ENCODE peak calls at places on chromosomes 3 and 15, in six cellular contexts. P is PC-3; T is effector memory CD8-positive, alpha-beta T cell; B is activated naive CD4-positive, alpha-beta T cell treated with anti-CD3 and anti-CD28 coated beads, Interleukin-2, amount 50 U/mL, for 72 hours; Y is stimulated activated naive CD8-positive, alpha-beta T cell treated with anti-CD3 and anti-CD28 coated beads, Interleukin-15, amount 100 ng/mL, for 72 hours; M is SK-N-SH treated with all-trans-retinoic acid at 6 μM for 48 hours. H is an unnamed sample.

GRCh38 chr3:116093374-116093773 is 351.9 kb downstream of the LSAMP start:
- ATAC-seq in P (no peak), T (no peak), B (no peak), Y (no peak), M (no peak), H (no peak)

GRCh38 chr3:49399467-49399866 is 12.3 kb downstream of the RHOA start:
- ATAC-seq in P (peak), T (no peak), B (peak), Y (no peak), M (no peak), H (no peak)

GRCh38 chr3:31405515-31405914 is 127.2 kb upstream of the STT3B start:
- ATAC-seq in P (no peak), T (no peak), B (no peak), Y (no peak), M (no peak), H (no peak)

GRCh38 chr3:150061288-150062018 is 90.8 kb upstream of the PFN2 start:
- ATAC-seq in P (no peak), T (no peak), B (no peak), Y (no peak), M (peak), H (no peak)

GRCh38 chr15:90690585-90690984 is 26.6 kb upstream of the BLM start:
- ATAC-seq in P (no peak), T (no peak), B (no peak), Y (no peak), M (peak), H (no peak)

GRCh38 chr3:149600619-149601018 is 57.2 kb downstream of the WWTR1 start:
- ATAC-seq in P (no peak), T (no peak), B (no peak), Y (no peak), M (no peak), H (no peak)

GRCh38 chr3:196547067-196547466 is 21.3 kb downstream of the WDR53 start:
- ATAC-seq in P (no peak), T (no peak), B (no peak), Y (no peak), M (peak), H (no peak)

GRCh38 chr15:61112231-61112630 is 116.9 kb downstream of the RORA start:
- ATAC-seq in P (no peak), T (no peak), B (no peak), Y (no peak), M (no peak), H (no peak)

GRCh38 chr3:42729404-42730145 is 27.0 kb upstream of the HHATL start:
- ATAC-seq in P (no peak), T (no peak), B (no peak), Y (no peak), M (no peak), H (no peak)

GRCh38 chr3:169256791-169257522 is 406.6 kb downstream of the MECOM start:
- ATAC-seq in P (no peak), T (no peak), B (no peak), Y (no peak), M (no peak), H (no peak)

GRCh38 chr3:160577093-160577492 is 11.7 kb upstream of the KPNA4 start:
- ATAC-seq in P (no peak), T (no peak), B (no peak), Y (no peak), M (no peak), H (no peak)

GRCh38 chr3:182622241-182622545 is 171.1 kb upstream of the ATP11B start:
- ATAC-seq in P (no peak), T (no peak), B (no peak), Y (no peak), M (no peak), H (no peak)

GRCh38 chr3:150681037-150681436 is 22.7 kb downstream of the ERICH6 start:
- ATAC-seq in P (no peak), T (peak), B (peak), Y (peak), M (no peak), H (peak)

GRCh38 chr3:196514913-196515621 is at the start of gene SMCO1:
- ATAC-seq in P (no peak), T (no peak), B (no peak), Y (no peak), M (no peak), H (no peak)

GRCh38 chr15:26129852-26130251 is 266.7 kb upstream of the ATP10A start:
- ATAC-seq in P (no peak), T (no peak), B (no peak), Y (no peak), M (no peak), H (no peak)

GRCh38 chr3:68764554-68764953 is 167.8 kb downstream of the TAFA4 start:
- ATAC-seq in P (no peak), T (no peak), B (no peak), Y (no peak), M (no peak), H (no peak)

GRCh38 chr3:105431171-105431570 is 64.5 kb downstream of the ALCAM start:
- ATAC-seq in P (no peak), T (no peak), B (no peak), Y (peak), M (peak), H (no peak)

GRCh38 chr15:61812476-61812875 is 247.8 kb downstream of the VPS13C start:
- ATAC-seq in P (no peak), T (no peak), B (no peak), Y (no peak), M (no peak), H (no peak)

GRCh38 chr3:38542401-38543298 is 46.5 kb downstream of the EXOG start:
- ATAC-seq in P (peak), T (no peak), B (no peak), Y (no peak), M (peak), H (no peak)

GRCh38 chr3:188417329-188417728 is 263.4 kb downstream of the LPP start:
- ATAC-seq in P (no peak), T (no peak), B (no peak), Y (no peak), M (no peak), H (no peak)

GRCh38 chr3:67657192-67657591 is 2.8 kb upstream of the SUCLG2 start:
- ATAC-seq in P (no peak), T (no peak), B (no peak), Y (no peak), M (no peak), H (no peak)

GRCh38 chr15:70251246-70251990 is 153.7 kb upstream of the TLE3 start:
- ATAC-seq in P (no peak), T (no peak), B (no peak), Y (no peak), M (no peak), H (no peak)

GRCh38 chr15:91065505-91065904 is 34.6 kb upstream of the SV2B start:
- ATAC-seq in P (no peak), T (no peak), B (no peak), Y (no peak), M (no peak), H (no peak)

GRCh38 chr3:58383476-58383875 is 50.2 kb downstream of the PDHB start:
- ATAC-seq in P (peak), T (no peak), B (no peak), Y (no peak), M (peak), H (no peak)

GRCh38 chr3:43316783-43317460 is 30.6 kb downstream of the SNRK start:
- ATAC-seq in P (peak), T (no peak), B (no peak), Y (no peak), M (no peak), H (no peak)

GRCh38 chr15:56244811-56245576 is 1.3 kb upstream of the RFX7 start:
- ATAC-seq in P (no peak), T (no peak), B (peak), Y (peak), M (peak), H (no peak)

GRCh38 chr3:47016086-47016933 is 36.8 kb downstream of the NBEAL2 start:
- ATAC-seq in P (no peak), T (no peak), B (no peak), Y (no peak), M (no peak), H (no peak)

GRCh38 chr3:180860180-180860858 is 52.2 kb upstream of the FXR1 start:
- ATAC-seq in P (no peak), T (no peak), B (no peak), Y (no peak), M (no peak), H (no peak)

GRCh38 chr3:88019024-88019423 is 39.8 kb downstream of the CGGBP1 start:
- ATAC-seq in P (peak), T (peak), B (peak), Y (peak), M (no peak), H (peak)

GRCh38 chr3:45748068-45748467 is 48.3 kb downstream of the SLC6A20 start:
- ATAC-seq in P (peak), T (no peak), B (no peak), Y (no peak), M (no peak), H (no peak)

GRCh38 chr3:187773963-187774789 is 28.9 kb upstream of the BCL6 start:
- ATAC-seq in P (no peak), T (no peak), B (no peak), Y (no peak), M (no peak), H (no peak)

GRCh38 chr3:151182349-151183079 is 20.5 kb downstream of the GPR171 start:
- ATAC-seq in P (no peak), T (no peak), B (no peak), Y (no peak), M (no peak), H (no peak)

GRCh38 chr3:34678580-34678979 is 880.1 kb downstream of the PDCD6IP start:
- ATAC-seq in P (no peak), T (no peak), B (no peak), Y (no peak), M (no peak), H (no peak)

GRCh38 chr15:92520914-92521623 is 127.4 kb downstream of the ST8SIA2 start:
- ATAC-seq in P (no peak), T (no peak), B (peak), Y (peak), M (no peak), H (peak)

GRCh38 chr3:6528951-6529350 is 332.0 kb upstream of the GRM7 start:
- ATAC-seq in P (no peak), T (no peak), B (peak), Y (no peak), M (no peak), H (no peak)

GRCh38 chr3:182393151-182393550 is 400.2 kb upstream of the ATP11B start:
- ATAC-seq in P (no peak), T (no peak), B (no peak), Y (no peak), M (no peak), H (no peak)

GRCh38 chr3:99332276-99332675 is 306.1 kb upstream of the COL8A1 start:
- ATAC-seq in P (no peak), T (no peak), B (no peak), Y (no peak), M (no peak), H (no peak)

GRCh38 chr3:15610083-15610482 is 8.5 kb downstream of the BTD start:
- ATAC-seq in P (peak), T (no peak), B (no peak), Y (no peak), M (peak), H (no peak)

H was measured in activated T-helper 17 cell treated with anti-CD3 and anti-CD28 coated beads, Interleukin-2, amount 50 U/mL, for 72 hours.